ENCODE peak calls at places on chromosomes 2 and 18, in four cellular contexts. S is tibial artery, Y is body of pancreas, M is cardiac muscle cell. B is an unnamed sample. For H3K4me1, the result is how much of the 10 kb centered on the place peaks cover.

GRCh38 chr2:205017912-205018311 is 472.6 kb downstream of the PARD3B start:
- DNase-seq in Y (no peak), M (no peak), S (no peak), B (no peak)

GRCh38 chr2:38997784-38998183 is 108.1 kb downstream of the ARHGEF33 start:
- DNase-seq in Y (no peak), M (no peak), S (peak), B (no peak)

GRCh38 chr2:154698238-154698788 is at the start of gene KCNJ3:
- DNase-seq in Y (no peak), M (peak), S (no peak), B (no peak)

GRCh38 chr2:205706769-205707375 is 24.6 kb downstream of the NRP2 start:
- DNase-seq in S (peak), Y (no peak), M (no peak), B (peak)

GRCh38 chr2:43210467-43211303 is 15.7 kb downstream of the ZFP36L2 start:
- DNase-seq in M (no peak), S (peak), Y (no peak), B (no peak)

GRCh38 chr2:211347328-211347727 is 790.9 kb downstream of the CPS1 start:
- DNase-seq in S (no peak), M (no peak), Y (no peak), B (no peak)

GRCh38 chr2:241609859-241610793 is 26.8 kb downstream of the THAP4 start:
- DNase-seq in M (peak), S (peak), Y (peak), B (peak)

GRCh38 chr2:4151521-4151920 is 448.1 kb downstream of the DCDC2C start:
- DNase-seq in Y (no peak), M (no peak), S (no peak), B (no peak)

GRCh38 chr2:37472959-37473358 is 128.5 kb downstream of the QPCT start:
- DNase-seq in Y (no peak), M (no peak), S (peak), B (no peak)

GRCh38 chr2:23967846-23968245 is 27.6 kb downstream of the UBXN2A start:
- DNase-seq in Y (no peak), S (no peak), M (no peak), B (no peak)

GRCh38 chr2:190718652-190719526 is 70.0 kb downstream of the NAB1 start:
- DNase-seq in Y (peak), M (peak), S (no peak), B (peak)

GRCh38 chr2:3389193-3389592 is 9.7 kb downstream of the TRAPPC12 start:
- DNase-seq in Y (no peak), S (no peak), M (no peak), B (no peak)

GRCh38 chr2:43055086-43055912 is 171.1 kb downstream of the ZFP36L2 start:
- DNase-seq in M (no peak), Y (no peak), S (no peak), B (no peak)

GRCh38 chr2:20042531-20042930 is 8.9 kb downstream of the LAPTM4A start:
- DNase-seq in S (no peak), Y (no peak), M (no peak), B (no peak)

GRCh38 chr2:98604547-98604946 is 3.8 kb downstream of the COA5 start:
- DNase-seq in Y (no peak), M (no peak), S (no peak), B (no peak)

GRCh38 chr2:65316072-65316471 is 88.4 kb downstream of the ACTR2 start:
- DNase-seq in S (peak), Y (no peak), M (no peak), B (peak)

GRCh38 chr2:48693645-48694044 is 61.9 kb downstream of the LHCGR start:
- DNase-seq in Y (no peak), S (no peak), M (no peak), B (no peak)

GRCh38 chr2:191280834-191281756 is 35.9 kb downstream of the MYO1B start:
- DNase-seq in Y (no peak), S (no peak), M (no peak), B (no peak)

GRCh38 chr2:111617804-111618576 is 266.0 kb downstream of the ANAPC1 start:
- DNase-seq in Y (no peak), S (peak), M (no peak), B (no peak)

GRCh38 chr2:85326406-85326945 is 1.3 kb downstream of the TGOLN2 start:
- DNase-seq in Y (no peak), S (no peak), M (no peak), B (no peak)

GRCh38 chr18:43620936-43621335 is 343.6 kb upstream of the SYT4 start:
- DNase-seq in Y (no peak), M (peak), S (no peak), B (no peak)

GRCh38 chr2:204344119-204344518 is 201.2 kb upstream of the PARD3B start:
- DNase-seq in S (no peak), Y (no peak), M (no peak), B (no peak)

GRCh38 chr2:137123241-137123640 is 357.9 kb downstream of the THSD7B start:
- DNase-seq in M (no peak), S (no peak), Y (no peak), B (no peak)

GRCh38 chr2:8604262-8604661 is 77.6 kb upstream of the ID2 start:
- DNase-seq in M (no peak), S (no peak), Y (no peak), B (no peak)

GRCh38 chr2:44623622-44624351 is 262.0 kb downstream of the CAMKMT start:
- DNase-seq in S (no peak), Y (no peak), M (no peak), B (no peak)

GRCh38 chr18:55247032-55247431 is 287.8 kb upstream of the CCDC68 start:
- DNase-seq in M (no peak), S (no peak), Y (no peak), B (no peak)

GRCh38 chr2:70541481-70542020 is 12.1 kb downstream of the TGFA start:
- DNase-seq in S (no peak), M (no peak), Y (no peak), B (no peak)

GRCh38 chr2:220279372-220279771 is 651.9 kb downstream of the SLC4A3 start:
- DNase-seq in M (no peak), S (no peak), Y (no peak), B (no peak)

GRCh38 chr2:105804266-105804665 is 59.6 kb downstream of the NCK2 start:
- DNase-seq in Y (no peak), S (no peak), M (no peak), B (no peak)

GRCh38 chr2:180670302-180671003 is 310.0 kb upstream of the UBE2E3 start:
- DNase-seq in S (no peak), M (no peak), Y (no peak), B (no peak)

GRCh38 chr18:63162271-63163014 is 157.1 kb downstream of the BCL2 start:
- DNase-seq in S (no peak), M (no peak), Y (no peak), B (no peak)

GRCh38 chr2:36407403-36407802 is 51.8 kb downstream of the CRIM1 start:
- DNase-seq in M (no peak), Y (no peak), S (no peak), B (no peak)

GRCh38 chr2:1824202-1824905 is 80.0 kb upstream of the PXDN start:
- DNase-seq in Y (no peak), M (no peak), S (peak), B (no peak)

GRCh38 chr18:47881752-47882455 is 48.6 kb downstream of the SMAD2 start:
- DNase-seq in M (no peak), Y (no peak), S (no peak), B (no peak)

GRCh38 chr2:213475433-213475832 is 191.2 kb downstream of the SPAG16 start:
- DNase-seq in S (no peak), M (no peak), Y (no peak), B (no peak)

DNA sequence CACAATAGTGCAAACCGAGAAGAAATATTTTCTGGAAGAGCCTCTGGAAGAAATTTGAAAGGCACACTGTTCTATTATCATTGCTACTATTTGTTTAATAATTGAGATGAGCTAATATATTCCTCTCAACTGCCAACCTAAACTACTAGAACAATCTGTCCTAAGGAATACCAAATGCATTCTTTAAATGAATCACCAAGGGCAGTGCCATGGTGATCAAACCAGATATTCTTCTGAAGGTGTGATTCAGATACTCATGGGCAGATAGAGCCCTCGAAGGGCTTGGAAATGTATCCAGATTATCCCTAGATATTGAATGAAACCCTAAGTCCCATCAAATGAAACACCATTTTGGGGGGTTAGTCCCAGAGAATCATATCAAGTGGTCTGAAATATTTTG is 76.6 kb downstream of the FIGN start:
- DNase-seq in Y (no peak), S (no peak), M (no peak), B (no peak)
- H3K4me1 ChIP-seq in Y (under half), S (half or more), M (under half), B (under half)

GRCh38 chr2:134299334-134299733 is 45.5 kb downstream of the MGAT5 start:
- DNase-seq in M (no peak), Y (no peak), S (no peak), B (no peak)

GRCh38 chr2:134295441-134295840 is 41.6 kb downstream of the MGAT5 start:
- DNase-seq in Y (no peak), M (no peak), S (no peak), B (no peak)

GRCh38 chr2:134301099-134301970 is 47.5 kb downstream of the MGAT5 start:
- DNase-seq in S (no peak), Y (no peak), M (no peak), B (no peak)

GRCh38 chr2:134304726-134305509 is 51.0 kb downstream of the MGAT5 start:
- DNase-seq in S (no peak), Y (peak), M (no peak), B (no peak)

DNA sequence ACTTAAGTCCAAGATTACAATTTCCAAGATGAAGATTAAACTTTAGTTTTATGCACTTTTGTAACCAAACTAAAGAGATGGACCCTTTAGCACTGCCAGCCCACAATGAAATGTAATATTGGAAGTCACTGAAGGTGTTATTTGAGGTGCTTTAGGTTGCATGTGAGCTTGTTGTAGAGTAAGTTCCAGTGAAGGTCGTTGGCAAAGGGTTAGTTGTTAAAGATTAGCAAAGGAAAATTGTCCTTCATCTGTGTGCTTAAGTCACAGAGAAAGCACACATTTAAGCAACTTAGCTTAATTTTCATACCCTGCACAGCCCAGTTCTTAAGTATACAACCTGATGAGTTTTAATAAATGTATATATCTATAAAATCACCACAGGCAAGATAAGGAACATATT is 46.7 kb downstream of the MGAT5 start:
- DNase-seq in Y (no peak), S (no peak), M (no peak), B (no peak)
- H3K4me1 ChIP-seq in Y (under half), S (under half), M (under half), B (under half)

GRCh38 chr2:54638774-54639187 is 84.7 kb upstream of the EML6 start:
- DNase-seq in S (no peak), M (no peak), Y (no peak), B (no peak)
- H3K4me1 ChIP-seq in S (under half), M (under half), Y (under half), B (half or more)

DNA sequence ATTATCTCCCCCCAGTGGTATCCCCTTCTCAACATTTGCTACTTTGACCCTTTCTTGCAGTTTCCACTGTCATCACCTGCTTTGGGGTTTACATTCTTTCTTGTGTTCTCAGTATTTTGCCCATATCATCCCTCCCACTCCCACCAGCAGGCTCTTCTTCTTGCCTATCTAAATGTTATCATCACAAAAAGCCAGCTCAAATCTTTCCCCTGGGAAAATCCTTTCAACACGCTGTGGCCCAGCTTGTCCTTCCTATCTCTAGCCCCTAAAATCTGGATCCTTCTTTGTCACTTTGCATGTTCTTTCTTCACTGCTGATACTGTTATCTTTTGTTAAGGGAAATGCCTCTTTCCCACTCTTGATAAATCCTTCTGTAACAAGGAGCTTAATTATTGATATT is 138.2 kb downstream of the RAD51AP2 start:
- DNase-seq in M (no peak), S (no peak), Y (no peak), B (no peak)
- H3K4me1 ChIP-seq in M (under half), S (under half), Y (under half), B (under half)

GRCh38 chr18:21273568-21273967 is 31.5 kb downstream of the GREB1L start:
- DNase-seq in Y (no peak), M (no peak), S (no peak), B (no peak)

GRCh38 chr18:21272016-21272582 is 30.1 kb downstream of the GREB1L start:
- DNase-seq in Y (no peak), S (no peak), M (no peak), B (no peak)

GRCh38 chr18:21267370-21267769 is 25.3 kb downstream of the GREB1L start:
- DNase-seq in S (no peak), Y (no peak), M (no peak), B (no peak)

GRCh38 chr18:21269349-21269748 is 27.3 kb downstream of the GREB1L start:
- DNase-seq in Y (no peak), M (no peak), S (no peak), B (no peak)

GRCh38 chr18:21270453-21270852 is 28.4 kb downstream of the GREB1L start:
- DNase-seq in Y (no peak), S (no peak), M (no peak), B (no peak)
- H3K4me1 ChIP-seq in Y (under half), S (under half), M (under half), B (under half)

DNA sequence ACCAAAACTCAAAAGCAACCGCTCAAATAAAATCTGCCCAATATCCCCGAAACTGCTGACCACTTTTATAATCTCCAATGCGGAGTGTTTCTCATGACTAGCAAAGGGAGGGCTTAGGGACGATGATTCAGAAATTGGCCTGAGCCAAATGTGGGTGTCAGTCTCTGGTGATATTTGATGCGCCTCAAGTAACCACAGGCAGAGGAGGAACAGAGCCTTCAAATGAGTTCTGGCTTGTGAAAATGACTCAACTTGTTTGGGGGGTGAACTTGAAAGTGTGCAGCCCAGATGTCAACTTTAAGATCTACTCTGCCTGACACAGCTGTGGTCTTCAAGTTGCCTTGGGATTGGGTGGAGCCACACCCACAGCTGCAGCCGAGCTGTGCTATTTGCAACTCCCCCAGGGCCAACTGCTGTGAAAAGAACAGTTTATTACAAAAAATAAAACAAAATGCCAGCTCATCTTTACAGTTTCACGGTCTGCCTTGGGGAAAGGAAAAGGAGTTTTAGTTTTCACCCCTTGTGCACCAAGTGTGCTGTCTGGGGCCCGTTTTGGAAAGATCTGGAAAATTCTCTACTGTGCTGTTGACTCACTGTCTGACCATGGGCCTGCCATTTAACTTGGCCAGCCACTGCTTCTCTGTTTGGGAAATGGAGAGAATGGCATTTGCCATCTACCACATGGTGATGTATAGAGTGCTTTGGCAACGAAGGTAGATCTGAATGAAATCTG is 222.1 kb downstream of the MTX2 start:
- DNase-seq in Y (no peak), S (peak), M (no peak), B (peak)
- H3K4me1 ChIP-seq in Y (under half), S (under half), M (under half), B (under half)

B was measured in right atrium auricular region.